ENCODE peak calls at places on chromosomes 7 and 10, in nine cellular contexts. One of them, this sample, is unnamed. For H3K4me1, the result is how much of the 10 kb centered on the place peaks cover.

GRCh38 chr7:40986351-40986873 is 716.5 kb downstream of the INHBA start:
- DNase-seq in endodermal cell: no peak
- DNase-seq in OCI-LY7: no peak
- DNase-seq in thoracic aorta: no peak
- DNase-seq in PC-9: no peak
- DNase-seq in heart right ventricle: no peak
- DNase-seq in heart left ventricle: no peak
- DNase-seq in adrenal gland: no peak
- DNase-seq in sigmoid colon: no peak
- DNase-seq in this sample: no peak

GRCh38 chr10:34655286-34656170 is 159.6 kb downstream of the PARD3 start:
- DNase-seq in endodermal cell: peak
- DNase-seq in OCI-LY7: peak
- DNase-seq in thoracic aorta: no peak
- DNase-seq in PC-9: peak
- DNase-seq in heart right ventricle: peak
- DNase-seq in heart left ventricle: no peak
- DNase-seq in adrenal gland: peak
- DNase-seq in sigmoid colon: no peak
- DNase-seq in this sample: no peak

GRCh38 chr10:131442271-131442670 is 130.8 kb upstream of the TCERG1L start:
- DNase-seq in endodermal cell: no peak
- DNase-seq in OCI-LY7: no peak
- DNase-seq in thoracic aorta: no peak
- DNase-seq in PC-9: no peak
- DNase-seq in heart right ventricle: no peak
- DNase-seq in heart left ventricle: no peak
- DNase-seq in adrenal gland: no peak
- DNase-seq in sigmoid colon: no peak
- DNase-seq in this sample: no peak

GRCh38 chr7:155767562-155768437 is 44.5 kb downstream of the SHH start:
- DNase-seq in endodermal cell: no peak
- DNase-seq in OCI-LY7: no peak
- DNase-seq in thoracic aorta: no peak
- DNase-seq in PC-9: no peak
- DNase-seq in heart right ventricle: no peak
- DNase-seq in heart left ventricle: no peak
- DNase-seq in adrenal gland: no peak
- DNase-seq in sigmoid colon: no peak
- DNase-seq in this sample: no peak

GRCh38 chr7:124030964-124031363 is 1.9 kb downstream of the TMEM229A start:
- DNase-seq in endodermal cell: no peak
- DNase-seq in OCI-LY7: no peak
- DNase-seq in thoracic aorta: no peak
- DNase-seq in PC-9: no peak
- DNase-seq in heart right ventricle: no peak
- DNase-seq in heart left ventricle: no peak
- DNase-seq in adrenal gland: no peak
- DNase-seq in sigmoid colon: no peak
- DNase-seq in this sample: no peak

GRCh38 chr10:127195571-127196226 is 692 bp downstream of the INSYN2A start:
- DNase-seq in endodermal cell: peak
- DNase-seq in OCI-LY7: no peak
- DNase-seq in thoracic aorta: no peak
- DNase-seq in PC-9: no peak
- DNase-seq in heart right ventricle: no peak
- DNase-seq in heart left ventricle: no peak
- DNase-seq in adrenal gland: no peak
- DNase-seq in sigmoid colon: no peak
- DNase-seq in this sample: no peak

GRCh38 chr7:73828107-73828803 is 2.5 kb upstream of the CLDN4 start:
- DNase-seq in endodermal cell: no peak
- DNase-seq in OCI-LY7: no peak
- DNase-seq in thoracic aorta: no peak
- DNase-seq in PC-9: peak
- DNase-seq in heart right ventricle: no peak
- DNase-seq in heart left ventricle: no peak
- DNase-seq in adrenal gland: peak
- DNase-seq in sigmoid colon: no peak
- DNase-seq in this sample: no peak

GRCh38 chr7:54542920-54543539 is 855 bp downstream of the VSTM2A start:
- DNase-seq in endodermal cell: peak
- DNase-seq in OCI-LY7: no peak
- DNase-seq in thoracic aorta: no peak
- DNase-seq in PC-9: no peak
- DNase-seq in heart right ventricle: no peak
- DNase-seq in heart left ventricle: no peak
- DNase-seq in adrenal gland: no peak
- DNase-seq in sigmoid colon: no peak
- DNase-seq in this sample: no peak

GRCh38 chr7:41688012-41688625 is 14.8 kb downstream of the INHBA start:
- DNase-seq in endodermal cell: no peak
- DNase-seq in OCI-LY7: no peak
- DNase-seq in thoracic aorta: no peak
- DNase-seq in PC-9: no peak
- DNase-seq in heart right ventricle: no peak
- DNase-seq in heart left ventricle: no peak
- DNase-seq in adrenal gland: no peak
- DNase-seq in sigmoid colon: no peak
- DNase-seq in this sample: no peak

GRCh38 chr10:69645751-69646687 is 16.0 kb downstream of the FAM241B start:
- DNase-seq in endodermal cell: peak
- DNase-seq in OCI-LY7: no peak
- DNase-seq in thoracic aorta: no peak
- DNase-seq in PC-9: no peak
- DNase-seq in heart right ventricle: no peak
- DNase-seq in heart left ventricle: no peak
- DNase-seq in adrenal gland: no peak
- DNase-seq in sigmoid colon: peak
- DNase-seq in this sample: peak

GRCh38 chr10:100808851-100809250 is 63.5 kb downstream of the PAX2 start:
- DNase-seq in endodermal cell: no peak
- DNase-seq in OCI-LY7: no peak
- DNase-seq in thoracic aorta: no peak
- DNase-seq in PC-9: no peak
- DNase-seq in heart right ventricle: no peak
- DNase-seq in heart left ventricle: no peak
- DNase-seq in adrenal gland: no peak
- DNase-seq in sigmoid colon: no peak
- DNase-seq in this sample: peak

GRCh38 chr10:34816067-34817002 is 1.2 kb upstream of the PARD3 start:
- DNase-seq in endodermal cell: peak
- DNase-seq in OCI-LY7: no peak
- DNase-seq in thoracic aorta: no peak
- DNase-seq in PC-9: peak
- DNase-seq in heart right ventricle: no peak
- DNase-seq in heart left ventricle: no peak
- DNase-seq in adrenal gland: peak
- DNase-seq in sigmoid colon: peak
- DNase-seq in this sample: no peak

GRCh38 chr7:114173170-114173569 is 241.4 kb upstream of the FOXP2 start:
- DNase-seq in endodermal cell: no peak
- DNase-seq in OCI-LY7: no peak
- DNase-seq in thoracic aorta: no peak
- DNase-seq in PC-9: no peak
- DNase-seq in heart right ventricle: no peak
- DNase-seq in heart left ventricle: no peak
- DNase-seq in adrenal gland: no peak
- DNase-seq in sigmoid colon: no peak
- DNase-seq in this sample: no peak

GRCh38 chr7:136956232-136956631 is 87.8 kb downstream of the CHRM2 start:
- DNase-seq in endodermal cell: no peak
- DNase-seq in OCI-LY7: no peak
- DNase-seq in thoracic aorta: no peak
- DNase-seq in PC-9: no peak
- DNase-seq in heart right ventricle: no peak
- DNase-seq in heart left ventricle: no peak
- DNase-seq in adrenal gland: no peak
- DNase-seq in sigmoid colon: no peak
- DNase-seq in this sample: no peak

GRCh38 chr10:119896937-119897336 is 4.4 kb downstream of the SEC23IP start:
- DNase-seq in endodermal cell: peak
- DNase-seq in OCI-LY7: no peak
- DNase-seq in thoracic aorta: no peak
- DNase-seq in PC-9: no peak
- DNase-seq in heart right ventricle: peak
- DNase-seq in heart left ventricle: peak
- DNase-seq in adrenal gland: peak
- DNase-seq in sigmoid colon: peak
- DNase-seq in this sample: peak

GRCh38 chr10:29621161-29621560 is 13.6 kb downstream of the SVIL start:
- DNase-seq in endodermal cell: peak
- DNase-seq in OCI-LY7: no peak
- DNase-seq in thoracic aorta: no peak
- DNase-seq in PC-9: no peak
- DNase-seq in heart right ventricle: no peak
- DNase-seq in heart left ventricle: no peak
- DNase-seq in adrenal gland: peak
- DNase-seq in sigmoid colon: peak
- DNase-seq in this sample: no peak

GRCh38 chr7:69018200-69018599 is 580.1 kb upstream of the AUTS2 start:
- DNase-seq in endodermal cell: peak
- DNase-seq in OCI-LY7: peak
- DNase-seq in thoracic aorta: no peak
- DNase-seq in PC-9: no peak
- DNase-seq in heart right ventricle: no peak
- DNase-seq in heart left ventricle: no peak
- DNase-seq in adrenal gland: no peak
- DNase-seq in sigmoid colon: no peak
- DNase-seq in this sample: no peak
- TF ChIP-seq CTCF in endodermal cell: peak
- TF ChIP-seq CTCF in OCI-LY7: peak
- TF ChIP-seq CTCF in thoracic aorta: no peak
- TF ChIP-seq CTCF in PC-9: peak
- TF ChIP-seq CTCF in heart right ventricle: no peak
- TF ChIP-seq CTCF in heart left ventricle: no peak
- TF ChIP-seq CTCF in adrenal gland: no peak
- TF ChIP-seq CTCF in sigmoid colon: no peak
- TF ChIP-seq CTCF in this sample: no peak

DNA sequence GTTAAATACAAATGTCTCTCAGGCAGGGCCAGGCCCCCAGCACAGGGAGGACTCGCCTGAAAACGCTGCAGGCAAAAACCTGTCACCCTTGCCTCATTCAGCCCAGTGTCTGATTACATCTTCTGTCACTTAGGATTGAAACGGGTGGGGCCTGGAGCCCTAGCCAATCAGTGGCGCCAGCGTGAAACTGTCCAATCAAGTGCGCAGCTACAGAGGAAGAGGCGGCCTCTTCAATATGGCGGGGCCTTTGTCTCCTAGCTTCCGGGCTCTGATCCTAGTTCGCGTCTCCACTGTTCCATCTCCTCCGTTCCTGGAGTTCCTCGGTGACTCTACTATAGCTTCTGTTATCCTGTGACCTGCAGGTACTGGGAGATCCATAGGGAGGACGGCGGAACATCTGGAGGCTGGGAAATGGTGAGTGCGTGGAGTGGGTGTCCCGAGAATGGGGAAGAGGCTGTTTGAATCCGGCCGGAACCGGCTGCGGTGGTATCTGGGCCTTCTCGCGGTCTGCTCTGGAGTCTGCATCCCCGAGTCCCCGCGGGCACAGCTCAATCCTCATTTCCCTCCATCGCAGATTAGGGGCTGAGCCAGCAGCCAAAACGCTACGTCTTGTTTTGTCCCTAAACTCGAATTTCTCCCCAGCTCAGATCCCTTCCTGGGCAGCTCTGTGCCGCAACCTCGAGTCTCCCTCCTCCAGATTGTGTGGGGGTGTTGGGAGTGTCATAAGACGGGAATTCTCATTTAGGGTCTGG is at the start of gene ZNF736:
- DNase-seq in endodermal cell: no peak
- DNase-seq in OCI-LY7: peak
- DNase-seq in thoracic aorta: peak
- DNase-seq in PC-9: peak
- DNase-seq in heart right ventricle: peak
- DNase-seq in heart left ventricle: peak
- DNase-seq in adrenal gland: peak
- DNase-seq in sigmoid colon: peak
- DNase-seq in this sample: peak
- H3K27ac ChIP-seq in endodermal cell: peak
- H3K27ac ChIP-seq in OCI-LY7: peak
- H3K27ac ChIP-seq in thoracic aorta: peak
- H3K27ac ChIP-seq in PC-9: peak
- H3K27ac ChIP-seq in heart right ventricle: peak
- H3K27ac ChIP-seq in heart left ventricle: peak
- H3K27ac ChIP-seq in adrenal gland: peak
- H3K27ac ChIP-seq in sigmoid colon: peak
- H3K27ac ChIP-seq in this sample: peak

DNA sequence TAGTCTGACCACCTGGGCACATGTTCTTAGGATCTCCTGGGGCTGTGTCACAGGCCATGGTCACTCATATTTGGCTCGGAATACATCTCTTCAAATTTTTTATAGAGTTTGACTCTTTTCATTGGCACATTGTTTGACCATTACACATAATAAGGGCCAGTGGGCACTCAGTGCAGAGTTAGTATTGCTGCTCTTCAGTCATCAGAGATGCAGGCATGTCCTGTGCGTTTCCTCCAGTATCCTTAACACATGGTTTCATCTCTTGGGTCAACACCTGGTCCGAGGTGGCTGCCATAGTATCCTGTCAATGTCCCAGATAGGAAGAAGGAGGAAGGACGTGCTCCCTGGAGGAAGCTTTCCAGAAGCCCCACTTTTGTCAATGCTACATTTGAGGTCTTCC is 125.0 kb downstream of the FAM107B start:
- DNase-seq in endodermal cell: no peak
- DNase-seq in OCI-LY7: no peak
- DNase-seq in thoracic aorta: no peak
- DNase-seq in PC-9: no peak
- DNase-seq in heart right ventricle: no peak
- DNase-seq in heart left ventricle: no peak
- DNase-seq in adrenal gland: no peak
- DNase-seq in sigmoid colon: no peak
- DNase-seq in this sample: no peak
- H3K4me1 ChIP-seq in endodermal cell: under half
- H3K4me1 ChIP-seq in OCI-LY7: half or more
- H3K4me1 ChIP-seq in thoracic aorta: under half
- H3K4me1 ChIP-seq in PC-9: under half
- H3K4me1 ChIP-seq in heart right ventricle: under half
- H3K4me1 ChIP-seq in heart left ventricle: under half
- H3K4me1 ChIP-seq in adrenal gland: under half
- H3K4me1 ChIP-seq in sigmoid colon: under half
- H3K4me1 ChIP-seq in this sample: under half

DNA sequence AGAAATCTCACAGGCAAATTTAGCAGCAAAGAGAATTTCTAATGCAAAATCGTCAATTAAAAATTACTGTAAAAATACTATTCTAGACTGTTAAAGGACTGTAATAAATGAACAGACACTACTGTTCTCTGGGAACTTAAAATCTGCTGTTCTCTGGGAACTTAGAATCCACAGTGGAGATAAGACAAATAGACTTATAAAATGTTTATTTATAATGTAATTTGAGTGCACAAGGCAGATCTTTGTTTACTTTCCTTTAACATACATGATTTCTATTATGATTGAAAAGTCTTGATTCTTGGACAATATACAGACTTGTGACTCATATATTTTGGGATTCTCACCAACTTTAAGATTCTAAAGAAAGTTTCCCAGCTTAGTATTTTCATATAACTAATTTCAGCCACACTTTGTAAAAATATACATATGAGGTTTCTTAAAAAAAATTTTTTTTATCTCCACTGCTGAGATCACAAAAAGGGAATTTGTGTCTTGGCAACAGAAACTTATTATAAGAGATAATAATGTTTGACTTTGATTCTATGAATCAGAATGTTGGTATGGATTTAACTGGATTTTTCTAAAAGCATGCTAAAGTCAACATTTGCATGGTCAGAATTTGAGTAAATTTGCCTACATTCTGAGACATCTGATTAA is 166.3 kb upstream of the RHOBTB1 start:
- DNase-seq in endodermal cell: no peak
- DNase-seq in OCI-LY7: no peak
- DNase-seq in thoracic aorta: no peak
- DNase-seq in PC-9: no peak
- DNase-seq in heart right ventricle: no peak
- DNase-seq in heart left ventricle: no peak
- DNase-seq in adrenal gland: no peak
- DNase-seq in sigmoid colon: no peak
- DNase-seq in this sample: no peak
- TF ChIP-seq CTCF in endodermal cell: no peak
- TF ChIP-seq CTCF in OCI-LY7: no peak
- TF ChIP-seq CTCF in thoracic aorta: no peak
- TF ChIP-seq CTCF in PC-9: no peak
- TF ChIP-seq CTCF in heart right ventricle: no peak
- TF ChIP-seq CTCF in heart left ventricle: no peak
- TF ChIP-seq CTCF in adrenal gland: no peak
- TF ChIP-seq CTCF in sigmoid colon: no peak
- TF ChIP-seq CTCF in this sample: no peak